ENCODE peak calls at places on chromosomes 13 and 19, in six cellular contexts. One of them, this sample, is unnamed.

GRCh38 chr19:34573226-34573864 is 91.8 kb downstream of the WTIP start:
- DNase-seq in stimulated activated CD4-positive, alpha-beta T cell treated with anti-CD3 and anti-CD28 coated beads, Interleukin-1b, Interleukin-23, amount 100 ng/mL, for 24 hours: no peak
- DNase-seq in fibroblast of gingiva: no peak
- DNase-seq in Caco-2: no peak
- DNase-seq in fibroblast of the aortic adventitia: no peak
- DNase-seq in iris pigment epithelial cell: no peak
- DNase-seq in this sample: no peak

GRCh38 chr19:7943444-7944176 is at the start of gene TIMM44:
- DNase-seq in fibroblast of the aortic adventitia: peak
- DNase-seq in iris pigment epithelial cell: peak
- DNase-seq in Caco-2: peak
- DNase-seq in stimulated activated CD4-positive, alpha-beta T cell treated with anti-CD3 and anti-CD28 coated beads, Interleukin-1b, Interleukin-23, amount 100 ng/mL, for 24 hours: peak
- DNase-seq in fibroblast of gingiva: peak
- DNase-seq in this sample: peak

GRCh38 chr13:83024226-83024625 is 858.0 kb downstream of the SLITRK1 start:
- DNase-seq in iris pigment epithelial cell: peak
- DNase-seq in stimulated activated CD4-positive, alpha-beta T cell treated with anti-CD3 and anti-CD28 coated beads, Interleukin-1b, Interleukin-23, amount 100 ng/mL, for 24 hours: no peak
- DNase-seq in fibroblast of gingiva: peak
- DNase-seq in Caco-2: no peak
- DNase-seq in fibroblast of the aortic adventitia: peak
- DNase-seq in this sample: peak

GRCh38 chr13:112510987-112511715 is 76.8 kb downstream of the TUBGCP3 start:
- DNase-seq in Caco-2: no peak
- DNase-seq in stimulated activated CD4-positive, alpha-beta T cell treated with anti-CD3 and anti-CD28 coated beads, Interleukin-1b, Interleukin-23, amount 100 ng/mL, for 24 hours: no peak
- DNase-seq in fibroblast of gingiva: no peak
- DNase-seq in fibroblast of the aortic adventitia: no peak
- DNase-seq in iris pigment epithelial cell: no peak
- DNase-seq in this sample: peak

GRCh38 chr13:91100944-91101343 is 246.5 kb upstream of the MIR17HG start:
- DNase-seq in iris pigment epithelial cell: no peak
- DNase-seq in fibroblast of the aortic adventitia: no peak
- DNase-seq in Caco-2: no peak
- DNase-seq in stimulated activated CD4-positive, alpha-beta T cell treated with anti-CD3 and anti-CD28 coated beads, Interleukin-1b, Interleukin-23, amount 100 ng/mL, for 24 hours: no peak
- DNase-seq in fibroblast of gingiva: no peak
- DNase-seq in this sample: no peak

GRCh38 chr13:110493161-110493593 is 68.3 kb downstream of the RAB20 start:
- DNase-seq in Caco-2: no peak
- DNase-seq in stimulated activated CD4-positive, alpha-beta T cell treated with anti-CD3 and anti-CD28 coated beads, Interleukin-1b, Interleukin-23, amount 100 ng/mL, for 24 hours: no peak
- DNase-seq in fibroblast of gingiva: no peak
- DNase-seq in iris pigment epithelial cell: no peak
- DNase-seq in fibroblast of the aortic adventitia: no peak
- DNase-seq in this sample: no peak

GRCh38 chr19:13089139-13089856 is 13.4 kb downstream of the LYL1 start:
- DNase-seq in fibroblast of the aortic adventitia: no peak
- DNase-seq in Caco-2: peak
- DNase-seq in fibroblast of gingiva: no peak
- DNase-seq in iris pigment epithelial cell: no peak
- DNase-seq in stimulated activated CD4-positive, alpha-beta T cell treated with anti-CD3 and anti-CD28 coated beads, Interleukin-1b, Interleukin-23, amount 100 ng/mL, for 24 hours: no peak
- DNase-seq in this sample: no peak

GRCh38 chr13:114030666-114031610 is 57.1 kb upstream of the C13orf46 start:
- DNase-seq in stimulated activated CD4-positive, alpha-beta T cell treated with anti-CD3 and anti-CD28 coated beads, Interleukin-1b, Interleukin-23, amount 100 ng/mL, for 24 hours: no peak
- DNase-seq in fibroblast of gingiva: no peak
- DNase-seq in fibroblast of the aortic adventitia: no peak
- DNase-seq in iris pigment epithelial cell: no peak
- DNase-seq in Caco-2: no peak
- DNase-seq in this sample: no peak

GRCh38 chr13:28089065-28089464 is 11.3 kb downstream of the FLT3 start:
- DNase-seq in Caco-2: no peak
- DNase-seq in fibroblast of gingiva: no peak
- DNase-seq in iris pigment epithelial cell: no peak
- DNase-seq in fibroblast of the aortic adventitia: no peak
- DNase-seq in stimulated activated CD4-positive, alpha-beta T cell treated with anti-CD3 and anti-CD28 coated beads, Interleukin-1b, Interleukin-23, amount 100 ng/mL, for 24 hours: no peak
- DNase-seq in this sample: no peak

GRCh38 chr13:104382941-104383340 is 1316.7 kb upstream of the SLC10A2 start:
- DNase-seq in fibroblast of gingiva: no peak
- DNase-seq in stimulated activated CD4-positive, alpha-beta T cell treated with anti-CD3 and anti-CD28 coated beads, Interleukin-1b, Interleukin-23, amount 100 ng/mL, for 24 hours: no peak
- DNase-seq in iris pigment epithelial cell: peak
- DNase-seq in Caco-2: no peak
- DNase-seq in fibroblast of the aortic adventitia: peak
- DNase-seq in this sample: no peak

GRCh38 chr19:46714523-46715106 is 2.3 kb downstream of the PRKD2 start:
- DNase-seq in fibroblast of gingiva: no peak
- DNase-seq in iris pigment epithelial cell: no peak
- DNase-seq in stimulated activated CD4-positive, alpha-beta T cell treated with anti-CD3 and anti-CD28 coated beads, Interleukin-1b, Interleukin-23, amount 100 ng/mL, for 24 hours: no peak
- DNase-seq in fibroblast of the aortic adventitia: no peak
- DNase-seq in Caco-2: no peak
- DNase-seq in this sample: no peak

GRCh38 chr13:25633108-25633507 is 261.3 kb downstream of the ATP8A2 start:
- DNase-seq in Caco-2: no peak
- DNase-seq in fibroblast of gingiva: no peak
- DNase-seq in fibroblast of the aortic adventitia: no peak
- DNase-seq in iris pigment epithelial cell: no peak
- DNase-seq in stimulated activated CD4-positive, alpha-beta T cell treated with anti-CD3 and anti-CD28 coated beads, Interleukin-1b, Interleukin-23, amount 100 ng/mL, for 24 hours: no peak
- DNase-seq in this sample: peak

GRCh38 chr13:112112534-112113276 is 45.8 kb downstream of the SOX1 start:
- DNase-seq in Caco-2: no peak
- DNase-seq in iris pigment epithelial cell: no peak
- DNase-seq in fibroblast of gingiva: no peak
- DNase-seq in fibroblast of the aortic adventitia: no peak
- DNase-seq in stimulated activated CD4-positive, alpha-beta T cell treated with anti-CD3 and anti-CD28 coated beads, Interleukin-1b, Interleukin-23, amount 100 ng/mL, for 24 hours: no peak
- DNase-seq in this sample: no peak

GRCh38 chr19:46351241-46352041 is 4.6 kb downstream of the PPP5C start:
- DNase-seq in fibroblast of gingiva: peak
- DNase-seq in fibroblast of the aortic adventitia: peak
- DNase-seq in iris pigment epithelial cell: peak
- DNase-seq in Caco-2: no peak
- DNase-seq in stimulated activated CD4-positive, alpha-beta T cell treated with anti-CD3 and anti-CD28 coated beads, Interleukin-1b, Interleukin-23, amount 100 ng/mL, for 24 hours: no peak
- DNase-seq in this sample: peak

GRCh38 chr13:111429064-111429558 is 108.7 kb downstream of the TEX29 start:
- DNase-seq in stimulated activated CD4-positive, alpha-beta T cell treated with anti-CD3 and anti-CD28 coated beads, Interleukin-1b, Interleukin-23, amount 100 ng/mL, for 24 hours: peak
- DNase-seq in Caco-2: peak
- DNase-seq in fibroblast of the aortic adventitia: peak
- DNase-seq in fibroblast of gingiva: no peak
- DNase-seq in iris pigment epithelial cell: peak
- DNase-seq in this sample: peak

GRCh38 chr19:17294051-17294891 is 9.0 kb downstream of the ABHD8 start:
- DNase-seq in Caco-2: peak
- DNase-seq in fibroblast of the aortic adventitia: no peak
- DNase-seq in iris pigment epithelial cell: peak
- DNase-seq in fibroblast of gingiva: no peak
- DNase-seq in stimulated activated CD4-positive, alpha-beta T cell treated with anti-CD3 and anti-CD28 coated beads, Interleukin-1b, Interleukin-23, amount 100 ng/mL, for 24 hours: peak
- DNase-seq in this sample: no peak

GRCh38 chr13:52737900-52738299 is 1.7 kb downstream of the CNMD start:
- DNase-seq in iris pigment epithelial cell: no peak
- DNase-seq in stimulated activated CD4-positive, alpha-beta T cell treated with anti-CD3 and anti-CD28 coated beads, Interleukin-1b, Interleukin-23, amount 100 ng/mL, for 24 hours: no peak
- DNase-seq in Caco-2: no peak
- DNase-seq in fibroblast of the aortic adventitia: no peak
- DNase-seq in fibroblast of gingiva: no peak
- DNase-seq in this sample: no peak

GRCh38 chr19:44824758-44825157 is 15.9 kb downstream of the BCAM start:
- DNase-seq in Caco-2: no peak
- DNase-seq in fibroblast of the aortic adventitia: no peak
- DNase-seq in fibroblast of gingiva: no peak
- DNase-seq in iris pigment epithelial cell: no peak
- DNase-seq in stimulated activated CD4-positive, alpha-beta T cell treated with anti-CD3 and anti-CD28 coated beads, Interleukin-1b, Interleukin-23, amount 100 ng/mL, for 24 hours: no peak
- DNase-seq in this sample: peak

GRCh38 chr13:52158629-52159158 is 703 bp downstream of the NEK3 start:
- DNase-seq in Caco-2: peak
- DNase-seq in fibroblast of the aortic adventitia: peak
- DNase-seq in fibroblast of gingiva: peak
- DNase-seq in iris pigment epithelial cell: peak
- DNase-seq in stimulated activated CD4-positive, alpha-beta T cell treated with anti-CD3 and anti-CD28 coated beads, Interleukin-1b, Interleukin-23, amount 100 ng/mL, for 24 hours: no peak
- DNase-seq in this sample: peak